ENCODE peak calls at places on chromosomes 5 and 9, in seven cellular contexts. One of them, this sample, is unnamed.

GRCh38 chr9:81125446-81126092 is 563.8 kb downstream of the TLE1 start:
- DNase-seq in T-helper 2 cell: no peak
- DNase-seq in iris pigment epithelial cell: peak
- DNase-seq in nephron progenitor cell: no peak
- DNase-seq in left ventricle myocardium superior: no peak
- DNase-seq in sciatic nerve: no peak
- DNase-seq in ELF-1: no peak
- DNase-seq in this sample: no peak

GRCh38 chr9:91930475-91930874 is 19.6 kb downstream of the ROR2 start:
- DNase-seq in T-helper 2 cell: no peak
- DNase-seq in iris pigment epithelial cell: peak
- DNase-seq in nephron progenitor cell: no peak
- DNase-seq in left ventricle myocardium superior: no peak
- DNase-seq in sciatic nerve: no peak
- DNase-seq in ELF-1: no peak
- DNase-seq in this sample: no peak

GRCh38 chr9:18463991-18464390 is 10.0 kb upstream of the ADAMTSL1 start:
- DNase-seq in T-helper 2 cell: no peak
- DNase-seq in iris pigment epithelial cell: peak
- DNase-seq in nephron progenitor cell: no peak
- DNase-seq in left ventricle myocardium superior: no peak
- DNase-seq in sciatic nerve: no peak
- DNase-seq in ELF-1: no peak
- DNase-seq in this sample: no peak

GRCh38 chr5:55220433-55221185 is 6.5 kb downstream of the MCIDAS start:
- DNase-seq in T-helper 2 cell: no peak
- DNase-seq in iris pigment epithelial cell: no peak
- DNase-seq in nephron progenitor cell: peak
- DNase-seq in left ventricle myocardium superior: no peak
- DNase-seq in sciatic nerve: no peak
- DNase-seq in ELF-1: peak
- DNase-seq in this sample: peak

GRCh38 chr5:149429839-149430721 is 51.0 kb upstream of the IL17B start:
- DNase-seq in T-helper 2 cell: no peak
- DNase-seq in iris pigment epithelial cell: peak
- DNase-seq in nephron progenitor cell: no peak
- DNase-seq in left ventricle myocardium superior: peak
- DNase-seq in sciatic nerve: no peak
- DNase-seq in ELF-1: peak
- DNase-seq in this sample: peak

GRCh38 chr9:110835404-110835803 is 166.8 kb downstream of the MUSK start:
- DNase-seq in T-helper 2 cell: no peak
- DNase-seq in iris pigment epithelial cell: peak
- DNase-seq in nephron progenitor cell: no peak
- DNase-seq in left ventricle myocardium superior: no peak
- DNase-seq in sciatic nerve: no peak
- DNase-seq in ELF-1: no peak
- DNase-seq in this sample: no peak

GRCh38 chr5:4941957-4942830 is 197.9 kb upstream of the ADAMTS16 start:
- DNase-seq in T-helper 2 cell: no peak
- DNase-seq in iris pigment epithelial cell: no peak
- DNase-seq in nephron progenitor cell: peak
- DNase-seq in left ventricle myocardium superior: peak
- DNase-seq in sciatic nerve: peak
- DNase-seq in ELF-1: peak
- DNase-seq in this sample: peak

GRCh38 chr5:57327934-57328333 is 154.1 kb downstream of the GPBP1 start:
- DNase-seq in T-helper 2 cell: no peak
- DNase-seq in iris pigment epithelial cell: no peak
- DNase-seq in nephron progenitor cell: no peak
- DNase-seq in left ventricle myocardium superior: no peak
- DNase-seq in sciatic nerve: no peak
- DNase-seq in ELF-1: no peak
- DNase-seq in this sample: no peak

GRCh38 chr9:109496126-109496707 is 1.9 kb downstream of the PTPN3 start:
- DNase-seq in T-helper 2 cell: no peak
- DNase-seq in iris pigment epithelial cell: no peak
- DNase-seq in nephron progenitor cell: no peak
- DNase-seq in left ventricle myocardium superior: no peak
- DNase-seq in sciatic nerve: no peak
- DNase-seq in ELF-1: no peak
- DNase-seq in this sample: no peak

GRCh38 chr9:93589688-93590087 is 13.3 kb downstream of the PHF2 start:
- DNase-seq in T-helper 2 cell: no peak
- DNase-seq in iris pigment epithelial cell: peak
- DNase-seq in nephron progenitor cell: peak
- DNase-seq in left ventricle myocardium superior: no peak
- DNase-seq in sciatic nerve: peak
- DNase-seq in ELF-1: no peak
- DNase-seq in this sample: peak

GRCh38 chr9:7489018-7489417 is 310.6 kb downstream of the DMAC1 start:
- DNase-seq in T-helper 2 cell: no peak
- DNase-seq in iris pigment epithelial cell: no peak
- DNase-seq in nephron progenitor cell: no peak
- DNase-seq in left ventricle myocardium superior: peak
- DNase-seq in sciatic nerve: no peak
- DNase-seq in ELF-1: no peak
- DNase-seq in this sample: no peak

GRCh38 chr5:74149395-74149794 is 491.1 kb downstream of the ENC1 start:
- DNase-seq in T-helper 2 cell: no peak
- DNase-seq in iris pigment epithelial cell: peak
- DNase-seq in nephron progenitor cell: no peak
- DNase-seq in left ventricle myocardium superior: no peak
- DNase-seq in sciatic nerve: no peak
- DNase-seq in ELF-1: no peak
- DNase-seq in this sample: no peak

GRCh38 chr9:95620296-95620695 is 103.5 kb upstream of the PTCH1 start:
- DNase-seq in T-helper 2 cell: no peak
- DNase-seq in iris pigment epithelial cell: no peak
- DNase-seq in nephron progenitor cell: no peak
- DNase-seq in left ventricle myocardium superior: no peak
- DNase-seq in sciatic nerve: no peak
- DNase-seq in ELF-1: no peak
- DNase-seq in this sample: no peak

GRCh38 chr5:120465281-120465961 is 1.3 kb downstream of the PRR16 start:
- DNase-seq in T-helper 2 cell: no peak
- DNase-seq in iris pigment epithelial cell: peak
- DNase-seq in nephron progenitor cell: peak
- DNase-seq in left ventricle myocardium superior: peak
- DNase-seq in sciatic nerve: peak
- DNase-seq in ELF-1: peak
- DNase-seq in this sample: peak

GRCh38 chr5:111075520-111075919 is 4.0 kb downstream of the TSLP start:
- DNase-seq in T-helper 2 cell: no peak
- DNase-seq in iris pigment epithelial cell: peak
- DNase-seq in nephron progenitor cell: no peak
- DNase-seq in left ventricle myocardium superior: no peak
- DNase-seq in sciatic nerve: no peak
- DNase-seq in ELF-1: no peak
- DNase-seq in this sample: no peak

GRCh38 chr5:132024789-132025402 is 13.4 kb upstream of the ACSL6 start:
- DNase-seq in T-helper 2 cell: no peak
- DNase-seq in iris pigment epithelial cell: no peak
- DNase-seq in nephron progenitor cell: no peak
- DNase-seq in left ventricle myocardium superior: no peak
- DNase-seq in sciatic nerve: no peak
- DNase-seq in ELF-1: peak
- DNase-seq in this sample: peak

GRCh38 chr9:28887188-28887884 is 1314.1 kb upstream of the C9orf72 start:
- DNase-seq in T-helper 2 cell: no peak
- DNase-seq in iris pigment epithelial cell: no peak
- DNase-seq in nephron progenitor cell: no peak
- DNase-seq in left ventricle myocardium superior: no peak
- DNase-seq in sciatic nerve: no peak
- DNase-seq in ELF-1: no peak
- DNase-seq in this sample: no peak

GRCh38 chr5:181173420-181174342 is 26.3 kb downstream of the OR2V2 start:
- DNase-seq in T-helper 2 cell: no peak
- DNase-seq in iris pigment epithelial cell: peak
- DNase-seq in nephron progenitor cell: peak
- DNase-seq in left ventricle myocardium superior: no peak
- DNase-seq in sciatic nerve: no peak
- DNase-seq in ELF-1: peak
- DNase-seq in this sample: peak

GRCh38 chr5:115600771-115601170 is 1.5 kb downstream of the TICAM2 start:
- DNase-seq in T-helper 2 cell: no peak
- DNase-seq in iris pigment epithelial cell: peak
- DNase-seq in nephron progenitor cell: no peak
- DNase-seq in left ventricle myocardium superior: no peak
- DNase-seq in sciatic nerve: no peak
- DNase-seq in ELF-1: no peak
- DNase-seq in this sample: no peak

GRCh38 chr5:56564451-56565223 is 250.7 kb upstream of the MAP3K1 start:
- DNase-seq in T-helper 2 cell: no peak
- DNase-seq in iris pigment epithelial cell: peak
- DNase-seq in nephron progenitor cell: no peak
- DNase-seq in left ventricle myocardium superior: no peak
- DNase-seq in sciatic nerve: no peak
- DNase-seq in ELF-1: no peak
- DNase-seq in this sample: no peak

GRCh38 chr9:129306318-129306973 is 128.4 kb upstream of the IER5L start:
- DNase-seq in T-helper 2 cell: no peak
- DNase-seq in iris pigment epithelial cell: no peak
- DNase-seq in nephron progenitor cell: no peak
- DNase-seq in left ventricle myocardium superior: no peak
- DNase-seq in sciatic nerve: peak
- DNase-seq in ELF-1: no peak
- DNase-seq in this sample: no peak

GRCh38 chr9:34552986-34553385 is 30.2 kb upstream of the ENHO start:
- DNase-seq in T-helper 2 cell: no peak
- DNase-seq in iris pigment epithelial cell: no peak
- DNase-seq in nephron progenitor cell: no peak
- DNase-seq in left ventricle myocardium superior: no peak
- DNase-seq in sciatic nerve: no peak
- DNase-seq in ELF-1: no peak
- DNase-seq in this sample: no peak

GRCh38 chr5:35404701-35405100 is 174.4 kb upstream of the PRLR start:
- DNase-seq in T-helper 2 cell: no peak
- DNase-seq in iris pigment epithelial cell: no peak
- DNase-seq in nephron progenitor cell: no peak
- DNase-seq in left ventricle myocardium superior: no peak
- DNase-seq in sciatic nerve: no peak
- DNase-seq in ELF-1: no peak
- DNase-seq in this sample: peak

GRCh38 chr9:3875371-3876132 is 349.8 kb upstream of the RFX3 start:
- DNase-seq in T-helper 2 cell: no peak
- DNase-seq in iris pigment epithelial cell: peak
- DNase-seq in nephron progenitor cell: no peak
- DNase-seq in left ventricle myocardium superior: no peak
- DNase-seq in sciatic nerve: no peak
- DNase-seq in ELF-1: no peak
- DNase-seq in this sample: no peak

GRCh38 chr9:31119882-31120481 is 1264.5 kb upstream of the ACO1 start:
- DNase-seq in T-helper 2 cell: no peak
- DNase-seq in iris pigment epithelial cell: peak
- DNase-seq in nephron progenitor cell: no peak
- DNase-seq in left ventricle myocardium superior: no peak
- DNase-seq in sciatic nerve: no peak
- DNase-seq in ELF-1: peak
- DNase-seq in this sample: peak

GRCh38 chr5:40478766-40479165 is 200.9 kb upstream of the PTGER4 start:
- DNase-seq in T-helper 2 cell: no peak
- DNase-seq in iris pigment epithelial cell: no peak
- DNase-seq in nephron progenitor cell: no peak
- DNase-seq in left ventricle myocardium superior: no peak
- DNase-seq in sciatic nerve: no peak
- DNase-seq in ELF-1: no peak
- DNase-seq in this sample: no peak

GRCh38 chr9:76564300-76564699 is 105.3 kb downstream of the GCNT1 start:
- DNase-seq in T-helper 2 cell: no peak
- DNase-seq in iris pigment epithelial cell: peak
- DNase-seq in nephron progenitor cell: no peak
- DNase-seq in left ventricle myocardium superior: no peak
- DNase-seq in sciatic nerve: no peak
- DNase-seq in ELF-1: no peak
- DNase-seq in this sample: no peak

GRCh38 chr5:15787676-15788075 is 287.7 kb downstream of the FBXL7 start:
- DNase-seq in T-helper 2 cell: no peak
- DNase-seq in iris pigment epithelial cell: no peak
- DNase-seq in nephron progenitor cell: no peak
- DNase-seq in left ventricle myocardium superior: no peak
- DNase-seq in sciatic nerve: no peak
- DNase-seq in ELF-1: no peak
- DNase-seq in this sample: no peak

GRCh38 chr5:83360573-83360972 is 111.0 kb upstream of the VCAN start:
- DNase-seq in T-helper 2 cell: no peak
- DNase-seq in iris pigment epithelial cell: no peak
- DNase-seq in nephron progenitor cell: no peak
- DNase-seq in left ventricle myocardium superior: no peak
- DNase-seq in sciatic nerve: no peak
- DNase-seq in ELF-1: no peak
- DNase-seq in this sample: no peak

GRCh38 chr5:81852277-81853004 is 101.5 kb upstream of the SSBP2 start:
- DNase-seq in T-helper 2 cell: no peak
- DNase-seq in iris pigment epithelial cell: peak
- DNase-seq in nephron progenitor cell: peak
- DNase-seq in left ventricle myocardium superior: peak
- DNase-seq in sciatic nerve: no peak
- DNase-seq in ELF-1: peak
- DNase-seq in this sample: peak

GRCh38 chr9:115921301-115921700 is 232.3 kb upstream of the PAPPA start:
- DNase-seq in T-helper 2 cell: no peak
- DNase-seq in iris pigment epithelial cell: peak
- DNase-seq in nephron progenitor cell: no peak
- DNase-seq in left ventricle myocardium superior: peak
- DNase-seq in sciatic nerve: no peak
- DNase-seq in ELF-1: no peak
- DNase-seq in this sample: no peak

GRCh38 chr5:135891280-135891679 is 4.4 kb downstream of the IL9 start:
- DNase-seq in T-helper 2 cell: no peak
- DNase-seq in iris pigment epithelial cell: no peak
- DNase-seq in nephron progenitor cell: no peak
- DNase-seq in left ventricle myocardium superior: no peak
- DNase-seq in sciatic nerve: no peak
- DNase-seq in ELF-1: no peak
- DNase-seq in this sample: no peak

GRCh38 chr9:134455951-134456739 is 129.9 kb downstream of the RXRA start:
- DNase-seq in T-helper 2 cell: peak
- DNase-seq in iris pigment epithelial cell: peak
- DNase-seq in nephron progenitor cell: no peak
- DNase-seq in left ventricle myocardium superior: peak
- DNase-seq in sciatic nerve: peak
- DNase-seq in ELF-1: peak
- DNase-seq in this sample: no peak

GRCh38 chr9:22158983-22159382 is 149.9 kb upstream of the CDKN2B start:
- DNase-seq in T-helper 2 cell: no peak
- DNase-seq in iris pigment epithelial cell: peak
- DNase-seq in nephron progenitor cell: no peak
- DNase-seq in left ventricle myocardium superior: peak
- DNase-seq in sciatic nerve: no peak
- DNase-seq in ELF-1: no peak
- DNase-seq in this sample: no peak

GRCh38 chr9:136372006-136372405 is 1.5 kb downstream of the CARD9 start:
- DNase-seq in T-helper 2 cell: no peak
- DNase-seq in iris pigment epithelial cell: no peak
- DNase-seq in nephron progenitor cell: no peak
- DNase-seq in left ventricle myocardium superior: no peak
- DNase-seq in sciatic nerve: no peak
- DNase-seq in ELF-1: no peak
- DNase-seq in this sample: no peak

This sample was measured in H7.